ENCODE peak calls at places on chromosomes 4 and X, in five cellular contexts. O is GM12878, F is K562, S is HepG2, T is H1. L is an unnamed sample.

GRCh38 chr4:102620697-102621497 is 119.7 kb downstream of the NFKB1 start:
- DNase-seq in T (no peak), F (peak; percentile 81), S (peak; percentile 92), O (no peak), L (peak; percentile 62)

GRCh38 chr4:26420903-26421302 is 69.4 kb downstream of the CCKAR start:
- DNase-seq in T (no peak), F (no peak), S (no peak), O (no peak), L (no peak)

GRCh38 chr4:154132406-154132805 is 343.5 kb upstream of the SFRP2 start:
- DNase-seq in S (no peak), F (no peak), O (no peak), T (no peak), L (no peak)

GRCh38 chr4:40196724-40197281 is at the start of gene RHOH:
- DNase-seq in S (no peak), O (no peak), F (peak; percentile 69), T (peak; percentile 58), L (no peak)

GRCh38 chr4:6280365-6280996 is 10.8 kb downstream of the WFS1 start:
- DNase-seq in S (no peak), F (no peak), O (no peak), T (no peak), L (no peak)

GRCh38 chr4:176778063-176778462 is 14.7 kb downstream of the VEGFC start:
- DNase-seq in S (no peak), T (no peak), O (no peak), F (no peak), L (no peak)

GRCh38 chrX:16718824-16719333 is 533 bp upstream of the SYAP1 start:
- DNase-seq in O (no peak), T (no peak), F (no peak), S (no peak), L (no peak)

GRCh38 chrX:97252111-97252510 is 368.4 kb downstream of the RPA4 start:
- DNase-seq in O (no peak), T (no peak), S (no peak), F (no peak), L (no peak)

DNA sequence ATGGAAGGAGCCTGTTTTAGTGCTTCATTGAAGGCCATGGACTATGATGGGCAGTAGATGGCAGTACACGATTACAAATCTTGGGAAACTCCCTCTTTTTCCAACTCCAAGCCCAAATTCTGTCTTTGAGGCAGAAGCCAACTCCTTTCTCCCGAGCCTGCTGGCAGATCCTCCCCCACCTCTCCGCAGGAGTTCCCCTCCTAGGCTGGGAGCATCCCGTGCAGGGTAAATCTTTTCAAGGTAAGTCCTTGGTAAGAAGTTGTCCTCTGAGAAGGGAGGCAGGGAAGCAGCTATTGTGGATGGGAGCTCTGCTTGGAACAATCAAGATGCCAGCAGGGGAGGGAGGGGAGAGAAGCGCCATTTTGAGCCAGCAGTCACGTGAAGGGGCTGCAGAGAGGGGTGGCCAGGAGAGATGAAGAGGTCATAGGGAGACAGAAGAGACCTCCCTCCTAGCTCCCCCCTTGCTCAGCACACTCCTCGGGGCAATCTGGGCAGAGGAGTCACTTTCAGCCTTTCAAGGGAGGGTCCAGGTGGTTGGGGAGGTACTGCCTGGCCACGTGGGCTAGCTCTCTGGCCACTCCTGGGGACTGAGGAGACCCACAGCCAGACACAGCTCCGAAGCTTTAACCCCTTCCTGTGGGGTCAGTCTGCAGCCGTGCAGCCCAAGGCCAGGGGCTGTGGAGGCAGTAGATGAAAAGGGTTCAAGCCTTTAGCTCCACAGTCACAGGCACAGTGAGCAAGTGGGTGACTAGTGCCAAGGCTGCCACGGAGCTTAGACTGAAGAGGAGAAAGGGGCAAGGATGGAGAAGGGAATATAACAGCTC is 9.6 kb downstream of the CC2D2A start:
- DNase-seq in S (peak; percentile 77), O (no peak), F (peak; percentile 75), T (peak; percentile 87), L (peak; percentile 84)
- TF ChIP-seq KDM1A in S (no peak), O (no peak), F (no peak), T (peak; percentile 40), L (no peak)

GRCh38 chr4:81965454-81965853 is 408.3 kb downstream of the HNRNPD start:
- DNase-seq in T (no peak), S (no peak), F (no peak), O (no peak), L (no peak)

GRCh38 chr4:81970454-81970853 is 403.3 kb downstream of the HNRNPD start:
- DNase-seq in S (no peak), F (no peak), T (no peak), O (no peak), L (no peak)

GRCh38 chr4:81963005-81963404 is 410.8 kb downstream of the HNRNPD start:
- DNase-seq in T (no peak), O (no peak), S (no peak), F (no peak), L (no peak)

GRCh38 chr4:81963506-81964020 is 410.2 kb downstream of the HNRNPD start:
- DNase-seq in T (no peak), F (no peak), O (no peak), S (no peak), L (no peak)

DNA sequence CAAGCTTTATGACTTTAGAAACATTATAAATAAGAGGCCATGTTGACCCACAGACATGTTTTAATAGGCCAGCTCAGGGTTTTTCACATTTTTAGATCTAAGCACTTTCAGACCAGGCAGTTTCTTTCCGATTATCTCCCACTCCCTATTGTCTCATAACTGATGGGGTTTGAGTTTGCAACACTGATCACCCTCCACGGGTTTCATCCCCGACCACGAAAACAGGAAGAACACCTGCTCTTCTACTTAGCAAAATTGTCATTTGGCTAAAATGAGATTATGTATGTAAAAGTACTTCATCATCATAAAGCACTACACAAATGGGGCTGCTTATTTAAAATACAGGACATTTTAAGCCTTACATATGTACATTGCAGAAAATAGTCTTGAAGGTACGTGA is 407.9 kb downstream of the HNRNPD start:
- DNase-seq in F (no peak), S (no peak), T (no peak), O (no peak), L (no peak)
- TF ChIP-seq KDM1A in F (no peak), S (no peak), T (no peak), O (no peak), L (no peak)

DNA sequence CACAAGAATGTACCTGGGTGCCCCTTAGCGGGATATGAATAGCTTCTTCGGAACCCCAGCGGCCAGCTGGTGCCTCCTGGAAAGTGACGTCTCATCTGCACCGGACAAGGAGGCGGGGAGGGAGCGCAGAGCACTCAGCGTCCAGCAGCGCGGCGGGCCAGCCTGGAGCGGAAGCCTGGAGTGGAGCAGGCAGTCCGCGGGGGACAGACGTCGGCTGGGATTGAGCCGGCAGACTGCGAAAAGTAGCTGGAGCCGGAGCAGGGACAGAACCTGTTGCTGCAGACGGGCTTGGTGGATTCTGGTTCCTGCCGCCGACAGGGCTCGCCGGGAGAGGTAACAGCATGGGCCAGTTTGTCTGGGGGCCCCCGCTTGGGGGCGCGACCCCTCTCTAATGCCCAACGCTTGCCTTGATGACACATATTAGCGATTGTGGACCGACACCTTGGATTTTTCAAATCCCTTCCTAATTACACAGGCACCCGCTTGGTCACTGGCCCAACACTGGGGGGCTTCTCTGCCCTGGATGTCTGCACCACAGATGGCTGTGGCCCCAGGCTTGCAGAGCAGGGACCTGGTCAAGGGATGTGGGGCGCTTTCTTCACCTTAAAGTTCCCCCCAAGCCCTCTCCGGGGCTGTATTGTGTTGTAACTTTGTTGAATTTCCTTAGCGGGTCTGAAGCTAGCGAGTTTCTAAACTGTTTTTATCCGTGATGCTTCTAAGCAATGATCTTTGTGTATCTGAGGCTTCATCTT is at the start of gene NPFFR2:
- DNase-seq in O (no peak), T (peak; percentile 46), S (no peak), F (peak; percentile 23), L (no peak)
- TF ChIP-seq KDM1A in O (no peak), T (no peak), S (no peak), F (no peak), L (no peak)

DNA sequence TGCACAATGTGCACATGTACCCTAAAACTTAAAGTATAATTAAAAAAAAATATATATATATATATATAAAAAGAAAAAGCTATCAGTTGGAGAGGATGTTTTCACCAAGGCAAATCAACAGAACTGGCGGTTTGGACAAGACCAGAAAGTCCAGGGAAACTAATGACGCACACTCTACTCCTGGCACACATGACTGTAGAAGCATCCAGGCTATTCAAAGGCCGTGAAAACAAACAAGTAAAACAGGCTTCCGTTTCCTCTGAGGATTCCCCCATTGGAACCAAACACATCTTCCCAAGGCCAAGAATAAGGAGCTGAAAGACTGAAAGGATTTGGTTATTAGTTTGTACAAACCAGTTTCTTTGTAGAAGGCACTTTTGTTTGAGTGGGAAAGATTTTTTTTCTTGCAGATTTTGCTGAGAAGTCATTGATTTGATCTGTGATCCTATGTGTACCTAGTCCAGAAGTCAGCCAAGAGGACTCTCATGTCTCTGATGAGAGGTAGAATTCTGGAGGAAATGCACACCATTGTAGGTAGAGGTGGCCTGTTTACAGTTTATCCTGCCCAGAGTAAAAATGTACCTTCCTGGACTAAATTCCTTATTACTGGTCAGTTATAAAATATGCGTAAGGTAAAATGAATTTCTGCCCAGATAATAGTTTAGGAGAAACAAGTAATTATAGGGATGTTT is 66.4 kb downstream of the DMP1 start:
- DNase-seq in O (no peak), S (no peak), T (no peak), F (no peak), L (no peak)
- TF ChIP-seq KDM1A in O (no peak), S (no peak), T (no peak), F (no peak), L (no peak)

GRCh38 chr4:110357521-110357920 is 118.4 kb upstream of the ENPEP start:
- DNase-seq in O (no peak), F (no peak), S (no peak), T (no peak), L (no peak)

GRCh38 chr4:110364911-110365520 is 110.9 kb upstream of the ENPEP start:
- DNase-seq in T (no peak), S (no peak), O (no peak), F (no peak), L (no peak)

GRCh38 chr4:110359076-110359475 is 116.9 kb upstream of the ENPEP start:
- DNase-seq in O (no peak), T (no peak), F (no peak), S (no peak), L (no peak)

GRCh38 chr4:110361921-110362320 is 114.0 kb upstream of the ENPEP start:
- DNase-seq in O (no peak), F (no peak), T (no peak), S (no peak), L (no peak)
- TF ChIP-seq KDM1A in O (no peak), F (no peak), T (no peak), S (no peak), L (no peak)